ENCODE peak calls at places on chromosomes 12 and 14, in eight cellular contexts. S is kidney epithelial cell, X is BJ, J is mucosa of descending colon, P is uterus, Q is upper lobe of right lung, I is neural progenitor cell, N is foreskin fibroblast. H is an unnamed sample.

GRCh38 chr12:129025055-129025454 is 171.8 kb downstream of the GLT1D1 start:
- DNase-seq in N (no peak), X (no peak), P (no peak), S (no peak), J (no peak), I (no peak), Q (no peak), H (no peak)

GRCh38 chr14:72880164-72880563 is 13.7 kb downstream of the DPF3 start:
- DNase-seq in Q (no peak), X (no peak), P (no peak), S (no peak), I (no peak), J (no peak), N (peak; percentile 33), H (no peak)

GRCh38 chr14:73237219-73237785 is at the start of gene PAPLN:
- DNase-seq in J (no peak), P (no peak), S (no peak), Q (no peak), X (no peak), N (peak; percentile 45), I (peak; percentile 61), H (no peak)

GRCh38 chr12:11460343-11461023 is 65.1 kb upstream of the PRB2 start:
- DNase-seq in Q (no peak), S (no peak), X (no peak), I (peak; percentile 22), N (no peak), P (no peak), J (no peak), H (no peak)

GRCh38 chr12:102990419-102990818 is 32.9 kb downstream of the ASCL1 start:
- DNase-seq in J (no peak), P (no peak), N (no peak), I (peak; percentile 42), X (no peak), Q (no peak), S (no peak), H (no peak)

GRCh38 chr12:41656454-41656853 is 468.3 kb downstream of the PDZRN4 start:
- DNase-seq in P (no peak), X (no peak), I (no peak), N (no peak), S (no peak), J (no peak), Q (no peak), H (no peak)

GRCh38 chr14:58772814-58773620 is 135.3 kb downstream of the DACT1 start:
- DNase-seq in J (no peak), Q (no peak), P (no peak), N (no peak), I (peak; percentile 62), X (no peak), S (peak; percentile 39), H (no peak)

GRCh38 chr14:24565766-24566165 is 10.3 kb downstream of the CTSG start:
- DNase-seq in I (no peak), P (no peak), N (no peak), Q (no peak), S (no peak), X (no peak), J (no peak), H (peak; percentile 68)

GRCh38 chr12:9260931-9261330 is 52.7 kb upstream of the PZP start:
- DNase-seq in J (no peak), S (no peak), N (no peak), Q (no peak), P (no peak), I (no peak), X (no peak), H (no peak)

GRCh38 chr12:89350661-89351488 is 1.4 kb downstream of the DUSP6 start:
- DNase-seq in X (no peak), N (peak; percentile 49), I (peak; percentile 31), S (no peak), Q (peak; percentile 69), J (no peak), P (no peak), H (peak; percentile 59)

GRCh38 chr12:11669348-11669747 is 19.9 kb downstream of the ETV6 start:
- DNase-seq in N (no peak), X (no peak), I (no peak), S (no peak), Q (no peak), P (no peak), J (no peak), H (peak; percentile 84)

GRCh38 chr12:116427200-116427932 is 131.8 kb upstream of the MAP1LC3B2 start:
- DNase-seq in X (no peak), I (peak; percentile 65), S (no peak), N (peak; percentile 39), P (no peak), J (no peak), Q (no peak), H (no peak)

DNA sequence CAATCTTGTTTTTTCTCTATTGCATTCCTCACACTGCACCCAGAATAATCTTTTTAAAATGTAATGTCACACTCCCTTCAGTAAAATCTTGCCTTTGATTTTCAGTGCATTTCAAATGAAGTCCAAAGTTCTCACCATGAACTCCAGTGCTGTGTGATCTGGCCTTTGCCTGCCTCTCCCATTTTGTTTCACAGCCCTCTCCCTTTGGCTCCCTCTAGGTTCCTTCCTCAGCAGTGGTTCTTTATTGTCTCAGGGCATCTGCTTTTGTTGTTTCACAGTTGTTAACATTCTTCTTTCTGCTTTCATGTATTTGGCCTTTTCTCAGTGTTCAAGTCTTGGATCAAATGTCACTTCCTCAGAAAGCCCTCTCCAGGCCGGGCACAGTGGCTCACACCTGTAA is 84.5 kb upstream of the AMN1 start:
- DNase-seq in X (no peak), N (no peak), J (no peak), Q (no peak), I (peak; percentile 53), P (no peak), S (no peak), H (no peak)
- TF ChIP-seq CTCF in X (no peak), N (peak; percentile 14), J (no peak), Q (no peak), I (peak; percentile 35), P (no peak), S (no peak), H (peak; percentile 26)

GRCh38 chr12:20234474-20234873 is 133.9 kb upstream of the PDE3A start:
- DNase-seq in Q (no peak), P (no peak), X (no peak), S (no peak), N (no peak), J (no peak), I (no peak), H (no peak)
- H3K4me3 ChIP-seq in Q (no peak overlapping the region), P (no peak overlapping the region), X (no peak overlapping the region), S (no peak overlapping the region), N (no peak overlapping the region), J (no peak overlapping the region), I (no peak overlapping the region), H (no peak overlapping the region)

GRCh38 chr12:51067771-51068170 is 15.6 kb downstream of the CSRNP2 start:
- DNase-seq in N (no peak), S (no peak), Q (no peak), P (no peak), J (no peak), I (no peak), X (no peak), H (no peak)
- TF ChIP-seq CTCF in N (no peak), S (no peak), Q (no peak), P (no peak), J (no peak), I (no peak), X (no peak), H (no peak)

DNA sequence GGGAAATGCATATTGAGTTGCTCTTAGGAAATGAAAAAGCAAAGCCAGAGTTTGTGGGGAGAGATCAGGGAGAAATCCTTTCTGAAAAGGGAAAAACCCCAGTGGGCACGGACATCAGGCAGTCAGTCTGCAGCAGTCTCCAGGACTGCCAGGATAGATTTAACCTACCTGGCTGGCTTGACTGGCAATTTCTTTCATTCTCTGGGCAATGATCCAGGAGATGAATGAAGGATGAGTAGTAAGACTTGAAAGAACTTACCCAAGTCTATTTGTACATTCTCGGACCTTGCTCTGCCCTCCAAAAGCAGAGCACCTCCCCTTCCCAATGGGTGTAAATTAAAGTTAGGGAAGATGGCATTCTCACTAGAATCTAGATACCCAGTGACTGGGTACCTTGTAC is 42.9 kb downstream of the CMAS start:
- DNase-seq in Q (no peak), P (no peak), J (no peak), I (no peak), N (no peak), S (no peak), X (no peak), H (no peak)
- H3K4me3 ChIP-seq in Q (no peak overlapping the region), P (no peak overlapping the region), J (no peak overlapping the region), I (no peak overlapping the region), N (no peak overlapping the region), S (no peak overlapping the region), X (no peak overlapping the region), H (no peak overlapping the region)

GRCh38 chr12:76515271-76515670 is 44.3 kb downstream of the OSBPL8 start:
- DNase-seq in Q (no peak), I (no peak), N (no peak), S (no peak), P (no peak), X (no peak), J (no peak), H (no peak)
- TF ChIP-seq CTCF in Q (no peak), I (no peak), N (no peak), S (no peak), P (no peak), X (no peak), J (no peak), H (no peak)

DNA sequence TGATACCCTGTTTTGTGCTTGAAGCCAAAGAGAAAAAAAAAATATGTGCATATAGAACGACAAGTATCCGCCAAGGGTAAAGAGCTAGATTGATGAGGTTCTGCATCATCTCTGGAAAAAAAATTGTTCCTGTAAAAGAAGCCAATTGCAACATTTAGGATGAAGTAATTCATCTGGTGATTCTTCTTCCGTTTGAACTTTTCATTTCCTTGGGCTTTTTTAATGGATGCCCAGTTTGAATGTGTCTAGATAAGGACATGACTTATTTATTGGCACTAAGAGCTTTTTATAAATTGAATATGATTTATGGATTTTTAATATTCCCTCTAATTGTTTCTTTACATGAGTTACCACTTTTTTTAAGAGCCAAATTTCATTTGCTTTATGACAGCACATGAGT is 38.1 kb upstream of the NPAS3 start:
- DNase-seq in Q (no peak), I (no peak), S (no peak), X (no peak), N (no peak), P (no peak), J (no peak), H (no peak)
- H3K4me3 ChIP-seq in Q (no peak overlapping the region), I (no peak overlapping the region), S (no peak overlapping the region), X (no peak overlapping the region), N (no peak overlapping the region), P (no peak overlapping the region), J (no peak overlapping the region), H (no peak overlapping the region)

GRCh38 chr12:30134229-30134628 is 350.5 kb upstream of the TMTC1 start:
- DNase-seq in Q (no peak), S (no peak), X (no peak), P (no peak), J (no peak), I (peak; percentile 43), N (peak; percentile 22), H (no peak)
- TF ChIP-seq CTCF in Q (no peak), S (no peak), X (peak; percentile 22), P (no peak), J (no peak), I (peak; percentile 41), N (no peak), H (no peak)